ENCODE peak calls at places on chromosomes 3 and 15, in five cellular contexts. E is K562, G is GM12878, C is SK-N-SH, S is HepG2. X is an unnamed sample.

GRCh38 chr15:62119224-62119925 is 45.7 kb downstream of the C2CD4B start:
- DNase-seq in E (no peak), G (no peak), C (no peak), S (peak; percentile 51), X (no peak)

GRCh38 chr3:31571325-31571724 is 38.6 kb downstream of the STT3B start:
- DNase-seq in E (no peak), G (no peak), C (no peak), S (no peak), X (no peak)

GRCh38 chr3:160413613-160414248 is 14.3 kb downstream of the SMC4 start:
- DNase-seq in E (peak; percentile 59), G (peak; percentile 19), C (peak; percentile 64), S (peak; percentile 70), X (peak; percentile 63)

GRCh38 chr3:70729845-70730244 is 417.4 kb upstream of the MDFIC2 start:
- DNase-seq in E (no peak), G (no peak), C (no peak), S (no peak), X (no peak)

GRCh38 chr15:101070502-101071273 is 151.5 kb downstream of the LRRK1 start:
- DNase-seq in E (no peak), G (no peak), C (no peak), S (peak; percentile 99), X (no peak)

GRCh38 chr15:99393641-99394040 is 142.4 kb downstream of the LRRC28 start:
- DNase-seq in E (no peak), G (no peak), C (no peak), S (no peak), X (no peak)

GRCh38 chr3:37666618-37667017 is 195.1 kb upstream of the CTDSPL start:
- DNase-seq in E (no peak), G (no peak), C (no peak), S (no peak), X (no peak)

GRCh38 chr3:56989434-56990294 is 70.8 kb upstream of the SPATA12 start:
- DNase-seq in E (no peak), G (no peak), C (no peak), S (peak; percentile 93), X (no peak)

GRCh38 chr3:157333551-157333991 is 103.1 kb upstream of the PTX3 start:
- DNase-seq in E (no peak), G (no peak), C (no peak), S (no peak), X (no peak)

GRCh38 chr15:63050737-63051700 is 8.5 kb downstream of the TPM1 start:
- DNase-seq in E (peak; percentile 74), G (no peak), C (no peak), S (peak; percentile 78), X (peak; percentile 12)

GRCh38 chr15:65400760-65401606 is 21.8 kb downstream of the IGDCC4 start:
- DNase-seq in E (peak; percentile 90), G (no peak), C (peak; percentile 91), S (peak; percentile 74), X (peak; percentile 91)

GRCh38 chr15:22839046-22839705 is 710 bp downstream of the NIPA2 start:
- DNase-seq in E (no peak), G (no peak), C (no peak), S (no peak), X (no peak)

GRCh38 chr3:72746412-72747411 is 101.5 kb downstream of the SHQ1 start:
- DNase-seq in E (no peak), G (no peak), C (no peak), S (no peak), X (no peak)

GRCh38 chr3:178522200-178523052 is 13.8 kb upstream of the KCNMB2 start:
- DNase-seq in E (no peak), G (no peak), C (no peak), S (no peak), X (no peak)

GRCh38 chr3:111412656-111413055 is 129.3 kb upstream of the CD96 start:
- DNase-seq in E (no peak), G (no peak), C (no peak), S (no peak), X (no peak)

GRCh38 chr3:9260305-9260704 is 10.9 kb upstream of the SRGAP3 start:
- DNase-seq in E (no peak), G (no peak), C (no peak), S (no peak), X (no peak)

GRCh38 chr15:80550219-80550909 is 144.7 kb upstream of the ABHD17C start:
- DNase-seq in E (no peak), G (peak; percentile 5), C (no peak), S (peak; percentile 37), X (no peak)

GRCh38 chr3:102265720-102266119 is 169.1 kb upstream of the ZPLD1 start:
- DNase-seq in E (no peak), G (no peak), C (no peak), S (no peak), X (no peak)

GRCh38 chr3:10775828-10776227 is 40.2 kb upstream of the SLC6A11 start:
- DNase-seq in E (no peak), G (no peak), C (no peak), S (no peak), X (no peak)

GRCh38 chr3:64484289-64484992 is 203.4 kb downstream of the ADAMTS9 start:
- DNase-seq in E (peak; percentile 41), G (peak; percentile 45), C (peak; percentile 76), S (peak; percentile 41), X (peak; percentile 78)

GRCh38 chr3:196634224-196634623 is 5.3 kb upstream of the NRROS start:
- DNase-seq in E (no peak), G (no peak), C (no peak), S (no peak), X (no peak)

GRCh38 chr3:56064684-56065083 is 403.6 kb downstream of the ERC2 start:
- DNase-seq in E (no peak), G (no peak), C (no peak), S (no peak), X (no peak)

GRCh38 chr3:122794779-122795673 is at the start of gene SLC49A4:
- DNase-seq in E (peak; percentile 86), G (peak; percentile 27), C (peak; percentile 97), S (peak; percentile 65), X (peak; percentile 90)

GRCh38 chr15:98154863-98155262 is 194.4 kb downstream of the ARRDC4 start:
- DNase-seq in E (no peak), G (no peak), C (no peak), S (no peak), X (no peak)

GRCh38 chr3:178353292-178353814 is 182.9 kb upstream of the KCNMB2 start:
- DNase-seq in E (no peak), G (no peak), C (no peak), S (no peak), X (no peak)

GRCh38 chr3:194633349-194634004 is at the start of gene TMEM44:
- DNase-seq in E (peak; percentile 91), G (peak; percentile 27), C (peak; percentile 98), S (peak; percentile 84), X (peak; percentile 77)

GRCh38 chr15:77895742-77896141 is 181.8 kb downstream of the TBC1D2B start:
- DNase-seq in E (no peak), G (no peak), C (no peak), S (no peak), X (no peak)

GRCh38 chr15:64101018-64101417 is 5.2 kb downstream of the SNX1 start:
- DNase-seq in E (no peak), G (no peak), C (no peak), S (no peak), X (no peak)

GRCh38 chr3:173529062-173529711 is 131.6 kb downstream of the NLGN1 start:
- DNase-seq in E (peak; percentile 2), G (no peak), C (peak; percentile 11), S (peak; percentile 46), X (peak; percentile 39)

GRCh38 chr15:26453914-26454313 is 319.0 kb downstream of the GABRB3 start:
- DNase-seq in E (no peak), G (no peak), C (no peak), S (no peak), X (no peak)

GRCh38 chr15:71279757-71280141 is 164.5 kb downstream of the THSD4 start:
- DNase-seq in E (no peak), G (no peak), C (no peak), S (no peak), X (no peak)

GRCh38 chr3:52062499-52062898 is 6.1 kb upstream of the DUSP7 start:
- DNase-seq in E (no peak), G (peak; percentile 42), C (no peak), S (no peak), X (no peak)

GRCh38 chr3:27056326-27056725 is 312.9 kb downstream of the NEK10 start:
- DNase-seq in E (no peak), G (no peak), C (no peak), S (no peak), X (no peak)

GRCh38 chr3:170108955-170109354 is 71.2 kb downstream of the GPR160 start:
- DNase-seq in E (no peak), G (no peak), C (no peak), S (no peak), X (no peak)

GRCh38 chr15:74201656-74202420 is 749 bp downstream of the STRA6 start:
- DNase-seq in E (no peak), G (no peak), C (peak; percentile 65), S (no peak), X (no peak)
- TF ChIP-seq FOXM1 in E (no peak), G (no peak), C (no peak), S (no peak), X (no peak)

DNA sequence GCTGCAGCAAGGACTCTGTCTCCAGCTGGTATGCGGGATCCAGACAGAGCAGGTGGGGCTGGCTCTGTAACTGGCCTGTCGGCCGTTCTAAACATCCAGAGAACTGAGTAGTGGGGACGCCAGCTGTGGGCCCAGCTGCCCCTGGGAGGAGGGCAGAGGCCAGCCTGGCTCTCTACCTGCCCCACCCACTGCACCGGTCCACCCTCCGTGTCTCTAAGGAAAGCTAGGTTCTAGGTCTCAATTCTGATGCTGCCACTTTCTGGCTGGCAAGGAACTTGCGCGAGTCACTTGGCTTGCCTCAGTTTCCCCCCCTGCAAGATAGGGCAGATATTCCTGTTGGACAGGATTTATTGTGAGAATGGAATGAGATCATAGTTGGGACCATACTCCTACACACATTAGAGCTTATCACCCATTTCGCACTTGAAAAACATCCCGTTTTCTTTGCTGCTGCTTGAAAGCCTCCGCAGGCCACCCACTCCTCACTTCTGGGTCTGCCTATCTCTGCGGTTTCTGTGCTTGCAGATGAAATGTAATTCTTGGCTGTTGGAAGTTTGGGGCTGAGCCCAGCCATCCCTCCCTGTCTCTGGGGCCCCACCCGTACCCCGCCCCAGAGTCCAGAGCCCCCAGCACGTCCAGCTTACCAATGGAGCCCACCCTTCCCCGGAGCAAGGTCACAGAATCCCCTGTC is 65.8 kb downstream of the IQSEC1 start:
- DNase-seq in E (peak; percentile 73), G (no peak), C (no peak), S (no peak), X (no peak)
- TF ChIP-seq FOXM1 in E (peak; percentile 73), G (no peak), C (no peak), S (no peak), X (no peak)

DNA sequence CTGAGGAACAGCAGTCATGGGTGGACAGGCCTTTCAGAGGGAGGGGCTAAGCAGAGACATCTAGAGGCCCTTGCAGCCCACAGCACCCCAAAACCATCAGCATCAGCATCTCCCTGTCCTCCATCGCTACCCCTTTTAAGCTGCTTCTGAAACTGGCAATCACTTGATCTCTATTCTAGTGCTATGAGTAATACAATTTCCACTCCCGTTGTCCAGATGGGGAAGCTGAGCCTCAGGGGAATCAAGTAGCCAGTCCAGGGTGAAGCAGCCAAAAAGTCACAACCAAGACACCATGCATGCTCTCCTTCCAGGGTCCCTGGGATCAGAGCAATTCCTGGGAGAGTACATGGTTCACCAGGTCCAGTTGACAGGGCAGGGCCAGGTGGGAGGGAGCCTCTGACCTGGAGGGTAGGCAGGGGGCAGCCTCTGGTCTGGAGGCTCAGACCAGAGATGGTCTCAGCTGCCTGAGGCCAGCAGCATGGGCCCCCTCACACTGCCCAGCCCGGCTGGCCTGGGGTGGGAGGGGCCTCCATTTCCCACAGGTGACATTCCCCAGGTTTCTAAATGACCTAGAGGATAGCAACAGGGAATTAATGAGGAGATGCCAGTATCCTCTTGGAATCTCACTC is 30.0 kb downstream of the KLHL25 start:
- DNase-seq in E (no peak), G (no peak), C (peak; percentile 73), S (no peak), X (no peak)
- TF ChIP-seq FOXM1 in E (no peak), G (no peak), C (no peak), S (no peak), X (no peak)

GRCh38 chr15:38440353-38441129 is 13.4 kb upstream of the FAM98B start:
- DNase-seq in E (peak; percentile 50), G (peak; percentile 44), C (peak; percentile 58), S (peak; percentile 75), X (peak; percentile 41)
- TF ChIP-seq FOXM1 in E (no peak), G (no peak), C (no peak), S (no peak), X (no peak)

X was measured in HEK293T.